ENCODE peak calls at places on chromosomes 6 and 20, in six cellular contexts. F is astrocyte of the spinal cord; Y is fibroblast of lung; V is heart right ventricle; D is CD8-positive, alpha-beta T cell; K is hepatocyte. L is an unnamed sample.
A peak's percentile ranks its signal among the peaks of the same experiment; 100 is the strongest.

GRCh38 chr20:34922654-34923381 is 32.8 kb downstream of the GSS start:
- DNase-seq in K (no peak), F (peak; percentile 67), V (peak; percentile 28), D (no peak), Y (peak; percentile 85), L (peak; percentile 86)

GRCh38 chr6:10465633-10466499 is 51.0 kb upstream of the TFAP2A start:
- DNase-seq in D (no peak), Y (peak; percentile 44), F (peak; percentile 25), V (no peak), K (peak; percentile 76), L (peak; percentile 55)

GRCh38 chr6:53837875-53838806 is 43.3 kb downstream of the LRRC1 start:
- DNase-seq in K (no peak), Y (no peak), F (peak; percentile 34), D (no peak), V (no peak), L (peak; percentile 71)

GRCh38 chr6:73923899-73924485 is 228.0 kb downstream of the CD109 start:
- DNase-seq in V (peak; percentile 61), D (no peak), K (no peak), F (no peak), Y (no peak), L (peak; percentile 29)

GRCh38 chr20:44234566-44235317 is 12.4 kb upstream of the GDAP1L1 start:
- DNase-seq in F (no peak), Y (no peak), V (no peak), K (no peak), D (no peak), L (no peak)

GRCh38 chr6:139943391-139943790 is 568.9 kb upstream of the CITED2 start:
- DNase-seq in V (no peak), D (no peak), Y (peak; percentile 97), K (peak; percentile 54), F (peak; percentile 89), L (peak; percentile 85)

GRCh38 chr6:5728726-5729434 is 277.8 kb downstream of the NRN1 start:
- DNase-seq in V (no peak), K (no peak), F (peak; percentile 48), Y (peak; percentile 78), D (no peak), L (peak; percentile 10)

GRCh38 chr20:3199976-3200755 is 4.3 kb downstream of the DDRGK1 start:
- DNase-seq in D (no peak), V (no peak), Y (no peak), F (no peak), K (no peak), L (no peak)

GRCh38 chr6:30889921-30890645 is 5.8 kb downstream of the DDR1 start:
- DNase-seq in F (peak; percentile 30), V (no peak), K (no peak), D (no peak), Y (peak; percentile 52), L (no peak)

GRCh38 chr20:3788685-3789155 is 2.2 kb upstream of the CENPB start:
- DNase-seq in D (no peak), Y (no peak), V (no peak), F (no peak), K (no peak), L (no peak)

GRCh38 chr6:44940367-44940766 is 387.8 kb upstream of the RUNX2 start:
- DNase-seq in D (no peak), K (peak; percentile 11), F (no peak), V (no peak), Y (no peak), L (no peak)

GRCh38 chr6:133587841-133588240 is 301.1 kb upstream of the TCF21 start:
- DNase-seq in K (no peak), Y (peak; percentile 81), V (no peak), F (peak; percentile 39), D (no peak), L (peak; percentile 42)

GRCh38 chr6:54719633-54720032 is 126.9 kb upstream of the FAM83B start:
- DNase-seq in D (no peak), F (no peak), V (no peak), Y (no peak), K (no peak), L (peak; percentile 23)

GRCh38 chr20:33843854-33844253 is 32.7 kb downstream of the CHMP4B start:
- DNase-seq in V (no peak), F (no peak), K (no peak), Y (no peak), D (peak; percentile 52), L (peak; percentile 46)

GRCh38 chr20:40690836-40691565 is 2.0 kb upstream of the MAFB start:
- DNase-seq in Y (no peak), K (no peak), V (no peak), F (no peak), D (no peak), L (no peak)

GRCh38 chr6:42889815-42890214 is 10.4 kb downstream of the RPL7L1 start:
- DNase-seq in D (no peak), K (no peak), F (no peak), Y (peak; percentile 17), V (no peak), L (no peak)

GRCh38 chr6:7172605-7173185 is 64.9 kb downstream of the RREB1 start:
- DNase-seq in D (no peak), V (no peak), F (peak; percentile 80), K (no peak), Y (peak; percentile 82), L (no peak)

GRCh38 chr6:5894357-5894756 is 112.4 kb downstream of the NRN1 start:
- DNase-seq in F (no peak), Y (no peak), D (no peak), K (no peak), V (no peak), L (no peak)

GRCh38 chr6:103820148-103820547 is 1039.6 kb downstream of the HACE1 start:
- DNase-seq in Y (no peak), V (no peak), D (no peak), F (no peak), K (no peak), L (no peak)

GRCh38 chr6:165768961-165769360 is 105.9 kb upstream of the PDE10A start:
- DNase-seq in V (no peak), Y (no peak), D (no peak), F (no peak), K (no peak), L (peak; percentile 26)

GRCh38 chr6:157385482-157385881 is 4.5 kb downstream of the ZDHHC14 start:
- DNase-seq in D (no peak), F (no peak), V (no peak), Y (no peak), K (no peak), L (no peak)

GRCh38 chr6:6654599-6655575 is 66.4 kb downstream of the LY86 start:
- DNase-seq in Y (peak; percentile 9), K (no peak), V (peak; percentile 82), F (no peak), D (peak; percentile 51), L (no peak)

GRCh38 chr6:104607501-104607900 is 252.2 kb downstream of the HACE1 start:
- DNase-seq in K (no peak), F (no peak), D (no peak), Y (no peak), V (no peak), L (no peak)

GRCh38 chr6:52352239-52353008 is 9.5 kb upstream of the PAQR8 start:
- DNase-seq in D (no peak), V (no peak), F (peak; percentile 92), K (peak; percentile 80), Y (peak; percentile 94), L (peak; percentile 95)

GRCh38 chr20:37336369-37337207 is 9.4 kb upstream of the SRC start:
- DNase-seq in D (no peak), F (no peak), Y (peak; percentile 15), K (peak; percentile 44), V (peak; percentile 78), L (no peak)

GRCh38 chr6:160421854-160422253 is 73.7 kb downstream of the SLC22A3 start:
- DNase-seq in F (no peak), Y (peak; percentile 38), D (no peak), K (no peak), V (peak; percentile 56), L (no peak)

GRCh38 chr6:157107915-157108651 is 215.2 kb downstream of the TMEM242 start:
- DNase-seq in F (peak; percentile 95), Y (peak; percentile 95), V (no peak), D (no peak), K (peak; percentile 59), L (peak; percentile 94)

DNA sequence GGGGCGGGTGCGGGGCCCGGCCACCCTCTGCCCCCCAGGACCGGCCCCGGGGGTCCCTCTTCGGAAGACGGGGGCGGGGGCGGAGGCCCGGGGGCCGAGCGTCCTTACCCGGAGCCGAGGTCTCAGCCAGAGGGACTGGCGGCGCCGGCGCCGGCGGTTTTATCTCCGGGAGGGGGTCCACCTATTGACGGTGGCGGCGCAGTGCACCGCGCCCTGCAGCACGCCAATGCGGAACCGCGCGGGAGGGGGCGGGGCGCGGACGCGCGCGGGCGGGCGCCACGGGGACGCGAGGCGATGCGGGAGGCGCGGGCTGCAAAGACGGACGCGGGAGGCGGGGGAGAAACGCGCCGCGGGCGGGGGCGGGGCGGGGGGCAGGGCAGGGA is at the start of gene EEF1A2:
- DNase-seq in F (no peak), Y (no peak), D (peak; percentile 61), V (no peak), K (peak; percentile 78), L (no peak)
- H3K4me3 ChIP-seq in F (no peak within 1 kb of the TSS), Y (no peak within 1 kb of the TSS), D (no peak within 1 kb of the TSS), V (peak within 1 kb of the TSS; percentile 45), K (no peak within 1 kb of the TSS), L (no peak within 1 kb of the TSS)

GRCh38 chr20:23201658-23202057 is 115.5 kb upstream of the CD93 start:
- DNase-seq in F (no peak), V (no peak), K (no peak), Y (no peak), D (no peak), L (no peak)

GRCh38 chr20:23199356-23199755 is 113.2 kb upstream of the CD93 start:
- DNase-seq in Y (no peak), V (no peak), F (no peak), K (no peak), D (no peak), L (no peak)

GRCh38 chr20:23198815-23199214 is 112.7 kb upstream of the CD93 start:
- DNase-seq in F (no peak), D (no peak), K (no peak), V (no peak), Y (no peak), L (no peak)

GRCh38 chr20:23200413-23200812 is 114.3 kb upstream of the CD93 start:
- DNase-seq in F (no peak), V (no peak), D (no peak), Y (no peak), K (no peak), L (no peak)

DNA sequence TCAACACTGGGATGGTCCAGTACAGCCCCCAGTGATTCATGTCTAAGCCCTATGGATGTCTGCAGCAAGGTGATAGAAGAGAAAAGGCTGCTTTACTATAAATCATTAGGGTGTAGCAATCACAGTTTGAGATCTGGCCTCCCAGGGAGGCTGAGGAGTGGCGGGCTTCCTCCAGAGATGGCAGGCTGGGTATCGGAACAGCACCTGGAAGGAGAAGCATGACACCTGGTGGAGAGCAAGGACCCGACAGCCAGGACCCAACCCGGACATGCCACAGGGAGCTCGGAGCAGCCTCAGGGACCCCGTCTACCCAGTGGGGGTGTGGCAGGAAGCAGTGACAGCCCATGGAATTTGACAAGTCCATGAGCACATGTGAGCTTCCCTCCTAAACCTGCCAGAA is 114.8 kb upstream of the CD93 start:
- DNase-seq in V (peak; percentile 48), K (peak; percentile 75), F (peak; percentile 6), Y (peak; percentile 17), D (no peak), L (peak; percentile 52)
- TF ChIP-seq CTCF in V (peak; percentile 46), K (peak; percentile 44), F (peak; percentile 57), Y (no peak), D (no peak), L (peak; percentile 62)

GRCh38 chr6:142013875-142014495 is 118.7 kb upstream of the GJE1 start:
- DNase-seq in K (no peak), F (peak; percentile 19), D (no peak), Y (peak; percentile 45), V (no peak), L (no peak)
- H3K4me3 ChIP-seq in K (no peak overlapping the region), F (no peak overlapping the region), D (no peak overlapping the region), Y (no peak overlapping the region), V (no peak overlapping the region), L (no peak overlapping the region)

GRCh38 chr6:107489636-107490567 is at the start of gene SOBP:
- DNase-seq in V (peak; percentile 81), F (peak; percentile 29), D (peak; percentile 68), Y (no peak), K (peak; percentile 78), L (peak; percentile 26)
- TF ChIP-seq CTCF in V (no peak), F (no peak), D (peak; percentile 16), Y (no peak), K (no peak), L (no peak)